ENCODE peak calls at places on chromosomes 6 and 20, in eight cellular contexts. O is HCT116; X is activated CD8-positive, alpha-beta memory T cell treated with anti-CD3 and anti-CD28 coated beads, Interleukin-2, amount 10 ng/mL, durations not matched to agents 7 days and 5 days; B is activated T-cell treated with anti-CD3 and anti-CD28 coated beads for 24 hours; M is stimulated activated CD4-positive, alpha-beta T cell treated with anti-CD3 and anti-CD28 coated beads, Interleukin-15, amount 100 ng/mL, for 1 hour; A is T-helper 17 cell; F is T-helper 1 cell; C is heart right ventricle. V is an unnamed sample.

GRCh38 chr6:87481936-87482335 is 9.2 kb downstream of the SLC35A1 start:
- DNase-seq in A (no peak), O (no peak), F (no peak), B (no peak), M (no peak), X (no peak), C (no peak), V (no peak)

GRCh38 chr6:67888886-67889681 is 746.0 kb upstream of the ADGRB3 start:
- DNase-seq in A (no peak), F (no peak), M (no peak), B (no peak), C (no peak), O (no peak), X (no peak), V (no peak)

GRCh38 chr6:161409353-161409752 is 135.5 kb upstream of the AGPAT4 start:
- DNase-seq in X (no peak), A (no peak), C (no peak), B (no peak), O (no peak), F (no peak), M (no peak), V (no peak)

GRCh38 chr20:50312682-50313187 is 122.1 kb downstream of the CEBPB start:
- DNase-seq in F (no peak), M (no peak), B (no peak), X (no peak), C (peak; percentile 83), A (no peak), O (no peak), V (no peak)

GRCh38 chr6:160379464-160379863 is 31.3 kb downstream of the SLC22A3 start:
- DNase-seq in C (no peak), B (no peak), M (no peak), O (peak; percentile 6), X (no peak), A (no peak), F (no peak), V (no peak)

GRCh38 chr6:20400476-20401402 is 940 bp upstream of the E2F3 start:
- DNase-seq in C (peak; percentile 14), A (no peak), B (peak; percentile 30), X (peak; percentile 67), F (peak; percentile 64), O (peak; percentile 84), M (no peak), V (peak; percentile 45)

GRCh38 chr20:4014031-4014474 is 1.3 kb downstream of the RNF24 start:
- DNase-seq in C (peak; percentile 52), B (no peak), A (no peak), M (no peak), O (peak; percentile 68), X (no peak), F (peak; percentile 57), V (no peak)

GRCh38 chr6:42333622-42334021 is 116.0 kb upstream of the MRPS10 start:
- DNase-seq in X (no peak), C (no peak), O (no peak), B (no peak), A (no peak), M (no peak), F (no peak), V (no peak)

GRCh38 chr6:99344289-99344688 is 5.2 kb downstream of the FAXC start:
- DNase-seq in A (no peak), F (no peak), O (no peak), C (no peak), B (no peak), X (no peak), M (no peak), V (no peak)

GRCh38 chr6:158825951-158826306 is 6.8 kb upstream of the EZR start:
- DNase-seq in M (no peak), F (no peak), O (no peak), C (peak; percentile 36), B (no peak), X (no peak), A (no peak), V (no peak)

GRCh38 chr6:12802440-12802839 is 85.9 kb downstream of the PHACTR1 start:
- DNase-seq in B (no peak), F (no peak), A (no peak), X (no peak), M (no peak), C (no peak), O (no peak), V (no peak)

GRCh38 chr20:31516166-31516565 is 1.9 kb downstream of the HM13 start:
- DNase-seq in M (no peak), B (no peak), F (no peak), X (no peak), C (no peak), O (no peak), A (no peak), V (no peak)

GRCh38 chr20:62651285-62652021 is 9.2 kb downstream of the SLCO4A1 start:
- DNase-seq in B (peak; percentile 56), A (peak; percentile 81), F (peak; percentile 95), O (no peak), M (peak; percentile 53), X (peak; percentile 95), C (peak; percentile 43), V (peak; percentile 74)

GRCh38 chr20:32206383-32207210 is 946 bp downstream of the PLAGL2 start:
- DNase-seq in B (no peak), F (no peak), C (no peak), O (no peak), M (no peak), X (no peak), A (no peak), V (peak; percentile 42)

GRCh38 chr6:55706048-55706447 is 127.1 kb upstream of the HMGCLL1 start:
- DNase-seq in A (no peak), M (no peak), F (no peak), O (no peak), C (no peak), B (no peak), X (no peak), V (no peak)

GRCh38 chr6:44131880-44132279 is 4.5 kb downstream of the TMEM63B start:
- DNase-seq in O (no peak), M (no peak), B (no peak), F (no peak), X (no peak), A (no peak), C (no peak), V (no peak)

GRCh38 chr6:75824160-75824559 is 75.1 kb downstream of the MYO6 start:
- DNase-seq in C (no peak), A (no peak), X (no peak), O (no peak), B (no peak), F (no peak), M (no peak), V (no peak)

GRCh38 chr6:90140683-90141082 is 156.0 kb downstream of the BACH2 start:
- DNase-seq in C (no peak), M (no peak), O (no peak), B (no peak), F (no peak), A (no peak), X (no peak), V (no peak)